ENCODE peak calls at places on chromosomes 13 and 19, in seven cellular contexts. One of them, this sample, is unnamed.

GRCh38 chr19:34259367-34259865 is 5.1 kb downstream of the GARRE1 start:
- DNase-seq in Peyer's patch: peak
- DNase-seq in CD4-positive, alpha-beta T cell: no peak
- DNase-seq in astrocyte of the spinal cord: peak
- DNase-seq in astrocyte of the cerebellum: no peak
- DNase-seq in colonic mucosa: no peak
- DNase-seq in AG04449: no peak
- DNase-seq in this sample: peak

GRCh38 chr13:71252191-71252704 is 614.8 kb downstream of the DACH1 start:
- DNase-seq in astrocyte of the spinal cord: no peak
- DNase-seq in Peyer's patch: no peak
- DNase-seq in CD4-positive, alpha-beta T cell: no peak
- DNase-seq in colonic mucosa: no peak
- DNase-seq in astrocyte of the cerebellum: no peak
- DNase-seq in AG04449: no peak
- DNase-seq in this sample: peak

GRCh38 chr19:40231544-40232424 is 5.3 kb upstream of the CCNP start:
- DNase-seq in astrocyte of the spinal cord: no peak
- DNase-seq in Peyer's patch: no peak
- DNase-seq in colonic mucosa: no peak
- DNase-seq in astrocyte of the cerebellum: no peak
- DNase-seq in CD4-positive, alpha-beta T cell: no peak
- DNase-seq in AG04449: no peak
- DNase-seq in this sample: peak

GRCh38 chr13:97256343-97256783 is 34.2 kb downstream of the MBNL2 start:
- DNase-seq in AG04449: peak
- DNase-seq in Peyer's patch: no peak
- DNase-seq in astrocyte of the cerebellum: peak
- DNase-seq in colonic mucosa: no peak
- DNase-seq in astrocyte of the spinal cord: peak
- DNase-seq in CD4-positive, alpha-beta T cell: no peak
- DNase-seq in this sample: peak

GRCh38 chr13:114109646-114110045 is 22.8 kb downstream of the RASA3 start:
- DNase-seq in astrocyte of the spinal cord: no peak
- DNase-seq in colonic mucosa: no peak
- DNase-seq in CD4-positive, alpha-beta T cell: peak
- DNase-seq in Peyer's patch: peak
- DNase-seq in AG04449: no peak
- DNase-seq in astrocyte of the cerebellum: no peak
- DNase-seq in this sample: no peak

GRCh38 chr13:79541426-79542049 is 60.6 kb downstream of the NDFIP2 start:
- DNase-seq in CD4-positive, alpha-beta T cell: no peak
- DNase-seq in Peyer's patch: no peak
- DNase-seq in astrocyte of the spinal cord: peak
- DNase-seq in colonic mucosa: no peak
- DNase-seq in AG04449: no peak
- DNase-seq in astrocyte of the cerebellum: peak
- DNase-seq in this sample: peak

GRCh38 chr13:100517706-100518105 is 70.9 kb downstream of the GGACT start:
- DNase-seq in AG04449: no peak
- DNase-seq in CD4-positive, alpha-beta T cell: no peak
- DNase-seq in astrocyte of the cerebellum: no peak
- DNase-seq in Peyer's patch: no peak
- DNase-seq in astrocyte of the spinal cord: no peak
- DNase-seq in colonic mucosa: no peak
- DNase-seq in this sample: no peak

GRCh38 chr19:2096543-2097329 is at the start of gene IZUMO4:
- DNase-seq in Peyer's patch: peak
- DNase-seq in AG04449: peak
- DNase-seq in CD4-positive, alpha-beta T cell: peak
- DNase-seq in astrocyte of the cerebellum: peak
- DNase-seq in colonic mucosa: peak
- DNase-seq in astrocyte of the spinal cord: peak
- DNase-seq in this sample: peak

GRCh38 chr19:5809053-5809452 is 4.2 kb downstream of the NRTN start:
- DNase-seq in astrocyte of the spinal cord: no peak
- DNase-seq in Peyer's patch: no peak
- DNase-seq in CD4-positive, alpha-beta T cell: no peak
- DNase-seq in AG04449: no peak
- DNase-seq in colonic mucosa: no peak
- DNase-seq in astrocyte of the cerebellum: no peak
- DNase-seq in this sample: no peak

GRCh38 chr19:55440411-55441105 is 2.5 kb downstream of the SHISA7 start:
- DNase-seq in colonic mucosa: no peak
- DNase-seq in astrocyte of the cerebellum: no peak
- DNase-seq in AG04449: no peak
- DNase-seq in Peyer's patch: no peak
- DNase-seq in astrocyte of the spinal cord: no peak
- DNase-seq in CD4-positive, alpha-beta T cell: peak
- DNase-seq in this sample: no peak

GRCh38 chr19:46714523-46715106 is 2.3 kb downstream of the PRKD2 start:
- DNase-seq in Peyer's patch: no peak
- DNase-seq in CD4-positive, alpha-beta T cell: no peak
- DNase-seq in astrocyte of the cerebellum: no peak
- DNase-seq in astrocyte of the spinal cord: no peak
- DNase-seq in colonic mucosa: no peak
- DNase-seq in AG04449: no peak
- DNase-seq in this sample: no peak

GRCh38 chr19:18117692-18118378 is 20.3 kb downstream of the MAST3 start:
- DNase-seq in CD4-positive, alpha-beta T cell: peak
- DNase-seq in astrocyte of the cerebellum: peak
- DNase-seq in astrocyte of the spinal cord: peak
- DNase-seq in AG04449: no peak
- DNase-seq in colonic mucosa: peak
- DNase-seq in Peyer's patch: peak
- DNase-seq in this sample: peak

GRCh38 chr19:27846944-27847343 is 1366.0 kb downstream of the UQCRFS1 start:
- DNase-seq in CD4-positive, alpha-beta T cell: no peak
- DNase-seq in colonic mucosa: no peak
- DNase-seq in astrocyte of the spinal cord: no peak
- DNase-seq in astrocyte of the cerebellum: no peak
- DNase-seq in AG04449: no peak
- DNase-seq in Peyer's patch: no peak
- DNase-seq in this sample: no peak

GRCh38 chr13:43389573-43389972 is 366.2 kb downstream of the DNAJC15 start:
- DNase-seq in astrocyte of the cerebellum: no peak
- DNase-seq in Peyer's patch: no peak
- DNase-seq in colonic mucosa: no peak
- DNase-seq in CD4-positive, alpha-beta T cell: no peak
- DNase-seq in astrocyte of the spinal cord: no peak
- DNase-seq in AG04449: no peak
- DNase-seq in this sample: peak

GRCh38 chr19:1847684-1848398 is 442 bp downstream of the REXO1 start:
- DNase-seq in astrocyte of the spinal cord: peak
- DNase-seq in CD4-positive, alpha-beta T cell: no peak
- DNase-seq in Peyer's patch: no peak
- DNase-seq in AG04449: no peak
- DNase-seq in colonic mucosa: peak
- DNase-seq in astrocyte of the cerebellum: no peak
- DNase-seq in this sample: peak

GRCh38 chr13:50393641-50394040 is 378.4 kb downstream of the KCNRG start:
- DNase-seq in CD4-positive, alpha-beta T cell: no peak
- DNase-seq in AG04449: no peak
- DNase-seq in Peyer's patch: no peak
- DNase-seq in astrocyte of the spinal cord: peak
- DNase-seq in astrocyte of the cerebellum: no peak
- DNase-seq in colonic mucosa: no peak
- DNase-seq in this sample: peak
- TF ChIP-seq CTCF in CD4-positive, alpha-beta T cell: no peak
- TF ChIP-seq CTCF in AG04449: no peak
- TF ChIP-seq CTCF in Peyer's patch: no peak
- TF ChIP-seq CTCF in astrocyte of the spinal cord: no peak
- TF ChIP-seq CTCF in astrocyte of the cerebellum: no peak
- TF ChIP-seq CTCF in colonic mucosa: no peak
- TF ChIP-seq CTCF in this sample: peak

GRCh38 chr13:27835799-27836198 is 43.5 kb downstream of the GSX1 start:
- DNase-seq in CD4-positive, alpha-beta T cell: no peak
- DNase-seq in Peyer's patch: no peak
- DNase-seq in colonic mucosa: no peak
- DNase-seq in AG04449: no peak
- DNase-seq in astrocyte of the spinal cord: no peak
- DNase-seq in astrocyte of the cerebellum: no peak
- DNase-seq in this sample: no peak

GRCh38 chr13:27839809-27840467 is 47.7 kb downstream of the GSX1 start:
- DNase-seq in Peyer's patch: no peak
- DNase-seq in AG04449: no peak
- DNase-seq in astrocyte of the spinal cord: peak
- DNase-seq in colonic mucosa: no peak
- DNase-seq in CD4-positive, alpha-beta T cell: no peak
- DNase-seq in astrocyte of the cerebellum: no peak
- DNase-seq in this sample: peak

GRCh38 chr13:27830010-27830409 is 37.7 kb downstream of the GSX1 start:
- DNase-seq in CD4-positive, alpha-beta T cell: peak
- DNase-seq in astrocyte of the spinal cord: peak
- DNase-seq in Peyer's patch: peak
- DNase-seq in colonic mucosa: peak
- DNase-seq in AG04449: no peak
- DNase-seq in astrocyte of the cerebellum: no peak
- DNase-seq in this sample: peak

GRCh38 chr13:27833206-27833605 is 40.9 kb downstream of the GSX1 start:
- DNase-seq in astrocyte of the spinal cord: no peak
- DNase-seq in CD4-positive, alpha-beta T cell: no peak
- DNase-seq in astrocyte of the cerebellum: no peak
- DNase-seq in AG04449: no peak
- DNase-seq in colonic mucosa: no peak
- DNase-seq in Peyer's patch: no peak
- DNase-seq in this sample: no peak

DNA sequence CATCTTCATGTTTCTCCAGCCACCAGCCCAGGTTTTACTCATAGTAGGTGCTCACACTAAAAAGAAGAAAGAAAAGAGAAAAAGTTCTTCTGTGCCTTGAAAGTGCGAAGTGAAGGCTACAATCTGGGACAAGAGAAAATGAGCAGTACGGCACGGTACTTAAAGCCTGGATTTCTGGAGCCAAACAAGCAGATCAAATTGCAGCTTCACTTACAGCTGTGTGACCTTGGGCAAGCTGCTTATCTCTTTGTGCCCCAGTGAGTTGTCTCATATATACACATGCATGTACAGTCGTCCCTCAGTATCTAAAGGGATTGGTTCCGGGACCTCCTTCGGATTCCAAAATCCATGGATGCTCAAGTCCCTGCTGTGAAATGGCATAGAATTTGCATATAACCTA is 41.8 kb downstream of the GSX1 start:
- DNase-seq in Peyer's patch: no peak
- DNase-seq in colonic mucosa: no peak
- DNase-seq in astrocyte of the spinal cord: no peak
- DNase-seq in AG04449: no peak
- DNase-seq in CD4-positive, alpha-beta T cell: no peak
- DNase-seq in astrocyte of the cerebellum: no peak
- DNase-seq in this sample: no peak
- TF ChIP-seq CTCF in Peyer's patch: no peak
- TF ChIP-seq CTCF in colonic mucosa: no peak
- TF ChIP-seq CTCF in astrocyte of the spinal cord: no peak
- TF ChIP-seq CTCF in AG04449: no peak
- TF ChIP-seq CTCF in CD4-positive, alpha-beta T cell: no peak
- TF ChIP-seq CTCF in astrocyte of the cerebellum: no peak
- TF ChIP-seq CTCF in this sample: no peak

GRCh38 chr19:30434797-30435594 is 62.8 kb downstream of the ZNF536 start:
- DNase-seq in colonic mucosa: no peak
- DNase-seq in AG04449: no peak
- DNase-seq in astrocyte of the spinal cord: no peak
- DNase-seq in astrocyte of the cerebellum: no peak
- DNase-seq in CD4-positive, alpha-beta T cell: no peak
- DNase-seq in Peyer's patch: no peak
- DNase-seq in this sample: no peak

GRCh38 chr19:30439271-30439750 is 67.1 kb downstream of the ZNF536 start:
- DNase-seq in AG04449: no peak
- DNase-seq in astrocyte of the spinal cord: no peak
- DNase-seq in CD4-positive, alpha-beta T cell: no peak
- DNase-seq in Peyer's patch: peak
- DNase-seq in astrocyte of the cerebellum: no peak
- DNase-seq in colonic mucosa: no peak
- DNase-seq in this sample: no peak

GRCh38 chr19:30441011-30441410 is 68.8 kb downstream of the ZNF536 start:
- DNase-seq in astrocyte of the spinal cord: no peak
- DNase-seq in Peyer's patch: no peak
- DNase-seq in AG04449: no peak
- DNase-seq in astrocyte of the cerebellum: no peak
- DNase-seq in CD4-positive, alpha-beta T cell: no peak
- DNase-seq in colonic mucosa: no peak
- DNase-seq in this sample: no peak

GRCh38 chr19:30442715-30443114 is 70.5 kb downstream of the ZNF536 start:
- DNase-seq in astrocyte of the spinal cord: no peak
- DNase-seq in colonic mucosa: no peak
- DNase-seq in AG04449: no peak
- DNase-seq in astrocyte of the cerebellum: no peak
- DNase-seq in Peyer's patch: no peak
- DNase-seq in CD4-positive, alpha-beta T cell: no peak
- DNase-seq in this sample: no peak

DNA sequence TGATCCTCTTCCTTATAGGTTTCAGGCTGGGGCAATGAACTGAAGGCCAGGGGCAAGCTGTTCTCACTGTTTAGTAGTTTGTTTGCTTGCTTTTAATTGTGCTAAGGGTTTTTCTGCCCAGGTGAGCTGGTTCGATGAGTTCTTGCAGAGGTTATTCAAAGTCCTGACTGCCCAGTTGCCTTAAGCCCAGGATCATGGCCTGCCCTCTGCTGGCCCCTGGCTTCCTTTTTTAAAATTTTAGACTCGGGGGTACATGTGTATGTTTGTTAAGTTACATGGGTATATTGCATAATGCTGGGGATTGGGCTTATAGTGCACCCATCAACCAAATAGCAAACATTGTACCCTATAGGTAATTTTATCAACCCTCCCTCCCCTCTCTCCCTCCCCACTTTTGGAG is 65.7 kb downstream of the ZNF536 start:
- DNase-seq in astrocyte of the cerebellum: no peak
- DNase-seq in colonic mucosa: no peak
- DNase-seq in Peyer's patch: peak
- DNase-seq in CD4-positive, alpha-beta T cell: no peak
- DNase-seq in astrocyte of the spinal cord: no peak
- DNase-seq in AG04449: no peak
- DNase-seq in this sample: no peak
- TF ChIP-seq CTCF in astrocyte of the cerebellum: no peak
- TF ChIP-seq CTCF in colonic mucosa: no peak
- TF ChIP-seq CTCF in Peyer's patch: no peak
- TF ChIP-seq CTCF in CD4-positive, alpha-beta T cell: no peak
- TF ChIP-seq CTCF in astrocyte of the spinal cord: no peak
- TF ChIP-seq CTCF in AG04449: no peak
- TF ChIP-seq CTCF in this sample: no peak

GRCh38 chr19:32291876-32292275 is 53.5 kb upstream of the ZNF507 start:
- DNase-seq in colonic mucosa: no peak
- DNase-seq in CD4-positive, alpha-beta T cell: no peak
- DNase-seq in astrocyte of the spinal cord: no peak
- DNase-seq in Peyer's patch: no peak
- DNase-seq in AG04449: no peak
- DNase-seq in astrocyte of the cerebellum: no peak
- DNase-seq in this sample: no peak

GRCh38 chr19:32294871-32295438 is 50.5 kb upstream of the ZNF507 start:
- DNase-seq in Peyer's patch: no peak
- DNase-seq in astrocyte of the spinal cord: no peak
- DNase-seq in colonic mucosa: no peak
- DNase-seq in astrocyte of the cerebellum: no peak
- DNase-seq in AG04449: no peak
- DNase-seq in CD4-positive, alpha-beta T cell: no peak
- DNase-seq in this sample: no peak

DNA sequence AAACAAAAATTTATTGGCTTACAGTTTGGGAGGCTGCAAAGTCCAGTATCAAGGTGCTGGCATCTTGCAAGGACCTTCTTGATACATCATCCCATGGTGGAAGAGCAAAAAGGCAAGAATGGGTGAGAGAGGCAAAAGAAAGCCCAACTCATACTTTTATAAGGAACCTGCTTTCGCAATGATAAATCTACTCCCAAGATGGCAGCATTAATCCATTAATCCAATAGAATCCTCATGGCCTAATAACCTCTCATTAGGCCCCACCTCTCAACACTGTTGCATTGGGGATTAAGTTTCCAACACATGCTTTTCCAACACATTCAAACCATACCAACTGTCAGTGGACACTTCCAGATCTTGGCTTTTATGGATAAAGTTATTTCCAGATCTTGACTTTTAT is 48.7 kb upstream of the ZNF507 start:
- DNase-seq in colonic mucosa: no peak
- DNase-seq in astrocyte of the cerebellum: no peak
- DNase-seq in Peyer's patch: no peak
- DNase-seq in CD4-positive, alpha-beta T cell: no peak
- DNase-seq in AG04449: no peak
- DNase-seq in astrocyte of the spinal cord: no peak
- DNase-seq in this sample: peak
- TF ChIP-seq CTCF in colonic mucosa: no peak
- TF ChIP-seq CTCF in astrocyte of the cerebellum: no peak
- TF ChIP-seq CTCF in Peyer's patch: no peak
- TF ChIP-seq CTCF in CD4-positive, alpha-beta T cell: no peak
- TF ChIP-seq CTCF in AG04449: no peak
- TF ChIP-seq CTCF in astrocyte of the spinal cord: no peak
- TF ChIP-seq CTCF in this sample: no peak